ENCODE peak calls at places on chromosomes 1 and 21, in four cellular contexts. A, W, K and S are unnamed samples.

GRCh38 chr1:70633004-70633403 is 221.9 kb downstream of the CTH start:
- DNase-seq in A (peak; percentile 30), K (no peak), W (no peak), S (no peak)

GRCh38 chr1:187692799-187693198 is 864.0 kb downstream of the PLA2G4A start:
- DNase-seq in W (no peak), A (no peak), K (no peak), S (no peak)

GRCh38 chr1:232510367-232511110 is 119.4 kb downstream of the SIPA1L2 start:
- DNase-seq in K (no peak), A (no peak), W (no peak), S (no peak)

GRCh38 chr1:54569339-54569738 is 21.3 kb downstream of the ACOT11 start:
- DNase-seq in K (no peak), A (no peak), W (no peak), S (no peak)

GRCh38 chr21:46001821-46002681 is 20.5 kb downstream of the COL6A1 start:
- DNase-seq in K (no peak), W (no peak), A (no peak), S (peak; percentile 11)

GRCh38 chr1:245304698-245305097 is 149.9 kb downstream of the KIF26B start:
- DNase-seq in A (no peak), K (no peak), W (no peak), S (no peak)

GRCh38 chr1:93702102-93702827 is 20.6 kb upstream of the BCAR3 start:
- DNase-seq in A (no peak), W (no peak), K (no peak), S (no peak)

GRCh38 chr21:22516230-22516629 is 1518.0 kb downstream of the NCAM2 start:
- DNase-seq in W (no peak), A (no peak), K (no peak), S (no peak)

GRCh38 chr21:27776925-27777553 is 810.2 kb upstream of the ADAMTS5 start:
- DNase-seq in W (no peak), K (no peak), A (no peak), S (no peak)

GRCh38 chr1:248884632-248885295 is 21.3 kb upstream of the PGBD2 start:
- DNase-seq in K (no peak), W (no peak), A (peak; percentile 48), S (no peak)

GRCh38 chr21:43608225-43608624 is 51.1 kb downstream of the HSF2BP start:
- DNase-seq in K (no peak), A (no peak), W (no peak), S (no peak)

GRCh38 chr1:229430761-229431269 is 3.1 kb downstream of the ACTA1 start:
- DNase-seq in K (no peak), W (peak; percentile 53), A (peak; percentile 72), S (peak; percentile 89)

GRCh38 chr1:222394224-222394623 is 153.7 kb downstream of the HHIPL2 start:
- DNase-seq in K (no peak), W (no peak), A (no peak), S (no peak)
- TF ChIP-seq SP1 in K (no peak), W (no peak), A (no peak), S (no peak)

GRCh38 chr1:244100691-244101453 is 49.8 kb downstream of the ZBTB18 start:
- DNase-seq in W (no peak), K (no peak), A (no peak), S (no peak)
- TF ChIP-seq JUN in W (no peak), K (no peak), A (no peak), S (no peak)

GRCh38 chr1:113975211-113975895 is 3.9 kb upstream of the OLFML3 start:
- DNase-seq in A (no peak), K (no peak), W (no peak), S (no peak)
- TF ChIP-seq ATF2 in A (no peak), K (no peak), W (no peak), S (no peak)

GRCh38 chr1:44316231-44316759 is 38.8 kb downstream of the ERI3 start:
- DNase-seq in A (no peak), K (no peak), W (no peak), S (no peak)

GRCh38 chr1:44315521-44315920 is 39.5 kb downstream of the ERI3 start:
- DNase-seq in A (no peak), W (no peak), K (no peak), S (no peak)

GRCh38 chr1:44312652-44313196 is 42.3 kb downstream of the ERI3 start:
- DNase-seq in K (no peak), A (no peak), W (no peak), S (no peak)

GRCh38 chr1:44313265-44313918 is 41.7 kb downstream of the ERI3 start:
- DNase-seq in W (no peak), A (no peak), K (no peak), S (no peak)

GRCh38 chr1:44314401-44314800 is 40.7 kb downstream of the ERI3 start:
- DNase-seq in K (no peak), A (no peak), W (no peak), S (peak; percentile 24)
- TF ChIP-seq SP1 in K (no peak), A (no peak), W (no peak), S (no peak)

DNA sequence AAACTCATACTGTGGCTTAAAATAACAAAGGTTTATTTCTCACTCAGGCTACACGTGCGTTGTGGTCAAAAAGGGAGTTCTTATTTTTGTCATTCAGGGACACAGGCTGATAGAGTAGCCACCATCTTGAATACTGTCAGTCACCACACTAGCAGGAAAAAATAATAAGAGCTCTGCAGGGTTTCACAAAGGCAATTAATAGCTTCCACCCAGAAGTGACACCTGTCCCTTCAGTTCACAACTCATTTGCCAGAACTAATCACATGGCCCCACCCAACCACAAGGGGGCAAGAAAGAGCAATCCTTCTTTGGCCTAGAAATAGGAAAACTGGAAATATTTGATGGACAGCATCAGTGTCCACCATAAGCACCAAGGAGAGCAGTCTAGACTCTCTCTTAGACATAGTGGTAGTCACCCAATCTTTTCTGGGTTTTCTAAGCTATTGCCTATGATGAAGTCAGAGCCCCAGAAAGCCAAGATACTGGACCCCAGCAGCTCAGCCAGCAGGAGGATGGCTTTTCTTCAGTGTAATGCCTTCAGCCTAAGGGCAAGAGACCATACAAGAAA is 8.2 kb downstream of the HAPLN2 start:
- DNase-seq in A (peak; percentile 46), W (no peak), K (peak; percentile 58), S (peak; percentile 60)
- TF ChIP-seq JUN in A (no peak), W (no peak), K (no peak), S (no peak)

DNA sequence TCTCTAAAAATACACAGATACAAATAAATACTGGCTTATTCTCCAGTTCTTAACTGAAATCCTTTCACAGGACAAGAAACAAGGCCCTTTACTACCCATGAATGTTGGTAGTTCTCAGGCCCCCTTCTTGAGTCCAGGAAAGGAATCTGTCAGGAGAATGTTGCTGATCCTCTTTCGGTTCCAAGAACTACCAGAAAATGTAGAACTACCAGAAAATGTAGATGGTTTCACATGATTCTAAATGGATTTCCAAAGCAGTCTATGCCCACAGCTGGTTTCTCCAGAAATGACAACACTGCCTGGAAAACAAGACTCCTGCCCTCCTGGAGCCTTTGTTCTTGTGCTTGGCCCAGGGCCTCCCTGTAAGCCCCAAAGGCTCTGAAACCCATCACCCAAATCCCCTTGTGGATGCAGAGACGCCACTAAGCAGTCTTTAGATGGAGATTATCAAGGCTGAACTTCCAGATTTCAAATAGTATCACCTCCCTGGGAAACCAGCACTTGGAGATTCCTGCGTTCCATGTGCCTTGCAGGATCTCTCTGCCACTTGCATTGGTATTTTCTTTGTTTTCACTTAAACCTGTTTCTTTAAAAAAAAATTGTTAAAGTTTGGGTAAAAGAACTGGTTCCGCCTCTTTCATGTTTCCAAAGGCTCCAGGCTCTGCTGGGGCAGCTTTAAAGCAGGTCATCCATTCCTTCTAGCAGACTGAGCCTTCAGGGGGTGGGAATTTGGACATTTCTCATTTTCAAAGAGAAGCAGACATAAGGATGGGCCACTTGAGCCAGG is 53.4 kb downstream of the MAN1C1 start:
- DNase-seq in K (no peak), A (no peak), W (no peak), S (no peak)
- TF ChIP-seq ATF2 in K (no peak), A (no peak), W (no peak), S (no peak)